ENCODE peak calls at places on chromosome 20, in five cellular contexts. S, K, B, T and U are unnamed samples.

GRCh38 chr20:59063358-59064213 is 21.0 kb upstream of the PRELID3B start:
- DNase-seq in K (no peak), B (peak), S (no peak), T (no peak), U (peak)

GRCh38 chr20:44495257-44495656 is 19.6 kb downstream of the TTPAL start:
- DNase-seq in T (no peak), K (no peak), B (no peak), S (peak), U (no peak)

GRCh38 chr20:53635189-53635588 is 41.5 kb upstream of the ZNF217 start:
- DNase-seq in T (no peak), K (no peak), S (no peak), B (no peak), U (no peak)

GRCh38 chr20:23139524-23139923 is 53.4 kb upstream of the CD93 start:
- DNase-seq in K (no peak), B (no peak), T (no peak), S (no peak), U (no peak)

GRCh38 chr20:62355527-62356142 is 11.5 kb downstream of the LAMA5 start:
- DNase-seq in S (peak), K (no peak), B (no peak), T (no peak), U (no peak)

GRCh38 chr20:56689852-56690485 is 60.9 kb downstream of the TFAP2C start:
- DNase-seq in K (no peak), B (no peak), S (no peak), T (no peak), U (no peak)

GRCh38 chr20:32672982-32673727 is 586 bp downstream of the C20orf203 start:
- DNase-seq in T (no peak), B (no peak), K (no peak), S (no peak), U (peak)

GRCh38 chr20:33009214-33010132 is 2.0 kb downstream of the BPIFB2 start:
- DNase-seq in S (peak), T (no peak), K (no peak), B (no peak), U (no peak)

GRCh38 chr20:4160761-4161305 is 145.5 kb upstream of the RNF24 start:
- DNase-seq in K (no peak), B (no peak), T (no peak), S (peak), U (no peak)

GRCh38 chr20:35474504-35474903 is 19.1 kb downstream of the CEP250 start:
- DNase-seq in T (no peak), K (no peak), S (peak), B (no peak), U (no peak)

GRCh38 chr20:31569163-31570020 is 35.7 kb upstream of the ID1 start:
- DNase-seq in B (peak), T (no peak), K (peak), S (peak), U (peak)

GRCh38 chr20:2688041-2688591 is 4.5 kb upstream of the EBF4 start:
- DNase-seq in T (no peak), S (no peak), B (peak), K (peak), U (peak)

GRCh38 chr20:62641749-62642665 is at the start of gene SLCO4A1:
- DNase-seq in S (peak), T (no peak), K (peak), B (peak), U (peak)

GRCh38 chr20:43237651-43238050 is 47.9 kb upstream of the PTPRT start:
- DNase-seq in S (no peak), T (no peak), B (no peak), K (no peak), U (no peak)

GRCh38 chr20:653590-654426 is 808 bp upstream of the SRXN1 start:
- DNase-seq in T (no peak), K (peak), S (peak), B (no peak), U (no peak)

GRCh38 chr20:2509468-2509781 is 710 bp upstream of the ZNF343 start:
- DNase-seq in K (no peak), S (no peak), B (no peak), T (no peak), U (no peak)

GRCh38 chr20:11921326-11921725 is 3.6 kb downstream of the BTBD3 start:
- DNase-seq in T (no peak), B (no peak), K (no peak), S (no peak), U (no peak)

GRCh38 chr20:32168184-32168910 is 39.2 kb downstream of the PLAGL2 start:
- DNase-seq in K (no peak), S (peak), T (no peak), B (no peak), U (no peak)

GRCh38 chr20:51430198-51430950 is 112.1 kb downstream of the NFATC2 start:
- DNase-seq in K (no peak), T (no peak), B (no peak), S (peak), U (no peak)

GRCh38 chr20:51404297-51405060 is 138.0 kb downstream of the NFATC2 start:
- DNase-seq in B (no peak), T (peak), K (no peak), S (no peak), U (no peak)

GRCh38 chr20:5316188-5317158 is at the start of gene PROKR2:
- DNase-seq in S (no peak), T (no peak), B (peak), K (no peak), U (no peak)

DNA sequence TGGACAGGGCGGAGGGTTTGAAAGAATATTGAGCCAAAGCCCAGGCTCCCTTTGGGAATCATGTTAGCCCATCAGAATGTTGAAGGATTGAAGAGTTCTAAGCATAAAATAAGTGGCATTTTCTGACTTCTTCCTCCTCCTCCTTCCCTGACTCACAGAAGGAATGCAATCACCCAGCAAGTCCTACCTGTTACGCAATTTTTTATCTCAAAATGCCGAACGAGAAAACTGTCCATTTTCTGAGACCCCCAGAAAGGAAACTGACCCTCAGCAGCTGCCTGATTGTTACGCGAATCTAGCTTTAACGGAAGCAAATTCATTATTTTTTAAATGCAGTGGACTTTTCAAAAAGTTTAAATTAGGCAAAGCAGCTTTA is 4.7 kb upstream of the DNAJC5 start:
- DNase-seq in B (no peak), K (no peak), S (no peak), T (no peak), U (no peak)
- TF ChIP-seq FOXM1 in B (no peak), K (no peak), S (no peak), T (no peak), U (no peak)

DNA sequence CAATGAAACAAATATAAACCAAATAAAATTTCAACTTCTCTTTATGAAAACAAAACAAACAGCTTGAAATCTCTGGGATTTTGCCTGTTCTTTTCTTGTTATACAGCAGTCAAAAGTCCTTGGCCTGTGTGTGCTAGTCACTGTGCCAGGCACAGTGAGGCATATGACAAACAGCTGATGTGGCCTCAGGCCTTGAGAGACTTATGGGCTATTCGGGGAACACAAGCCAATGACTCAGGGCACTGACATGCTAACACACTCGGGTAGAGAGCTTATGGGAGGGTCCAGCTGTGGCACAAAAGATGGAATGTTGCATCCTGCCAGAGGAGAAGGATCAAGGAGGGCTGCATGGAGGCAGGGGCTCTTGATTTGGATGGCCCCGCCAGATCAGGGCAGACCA is 95.4 kb upstream of the NKX2-2 start:
- DNase-seq in S (peak), T (no peak), B (no peak), K (no peak), U (no peak)
- TF ChIP-seq FOXM1 in S (no peak), T (no peak), B (no peak), K (no peak), U (no peak)

DNA sequence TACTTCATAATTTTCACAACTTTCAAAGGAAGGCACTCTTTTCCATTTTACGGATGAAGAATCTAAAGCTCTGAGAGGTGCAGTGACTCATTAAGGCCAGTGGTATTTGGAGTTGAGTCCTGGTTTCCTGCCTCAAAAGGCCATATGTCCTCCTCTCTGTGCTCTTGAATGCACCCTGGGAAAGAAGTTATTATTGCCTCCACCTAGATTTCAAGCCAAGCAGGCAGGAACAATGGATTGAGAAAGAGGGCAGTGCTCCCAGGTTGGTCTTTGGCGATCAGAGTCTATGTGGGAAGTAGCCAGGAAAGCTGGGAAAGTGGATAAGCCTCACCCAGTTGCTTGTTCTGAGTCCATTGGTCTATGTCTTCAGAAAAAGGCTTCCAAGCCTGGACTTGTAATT is 165.0 kb downstream of the MAFB start:
- DNase-seq in S (no peak), K (no peak), T (no peak), B (no peak), U (no peak)
- TF ChIP-seq FOXM1 in S (no peak), K (no peak), T (no peak), B (no peak), U (no peak)

GRCh38 chr20:38021373-38021772 is 11.9 kb downstream of the TTI1 start:
- DNase-seq in T (no peak), K (no peak), B (no peak), S (peak), U (no peak)

GRCh38 chr20:38018385-38018784 is 14.9 kb downstream of the TTI1 start:
- DNase-seq in S (no peak), B (no peak), K (no peak), T (no peak), U (no peak)

GRCh38 chr20:38024496-38024895 is 8.8 kb downstream of the TTI1 start:
- DNase-seq in K (no peak), T (no peak), S (no peak), B (no peak), U (no peak)

GRCh38 chr20:38017959-38018358 is 15.3 kb downstream of the TTI1 start:
- DNase-seq in S (no peak), B (no peak), K (no peak), T (no peak), U (no peak)

GRCh38 chr20:38023181-38024085 is 9.8 kb downstream of the TTI1 start:
- DNase-seq in K (no peak), B (no peak), T (no peak), S (peak), U (no peak)
- TF ChIP-seq FOXM1 in K (no peak), B (no peak), T (no peak), S (no peak), U (no peak)

GRCh38 chr20:25054995-25055629 is 2.8 kb downstream of the ACSS1 start:
- DNase-seq in S (peak), B (no peak), T (no peak), K (peak), U (no peak)
- TF ChIP-seq FOXM1 in S (no peak), B (no peak), T (no peak), K (no peak), U (no peak)